ENCODE peak calls at places on chromosomes 7 and 10, in four cellular contexts. N is tibial nerve, T is aorta, O is neural progenitor cell. E is an unnamed sample. For H3K4me1, the result is how much of the 10 kb centered on the place peaks cover.

GRCh38 chr7:104931181-104931781 is 82.7 kb upstream of the KMT2E start:
- DNase-seq in O (peak), N (no peak), T (no peak), E (no peak)

GRCh38 chr7:5690931-5691461 is 90.5 kb downstream of the RNF216 start:
- DNase-seq in N (no peak), O (no peak), T (no peak), E (no peak)

GRCh38 chr10:71837085-71837827 is 13.8 kb downstream of the PSAP start:
- DNase-seq in O (peak), N (no peak), T (peak), E (no peak)

GRCh38 chr7:55191926-55192692 is 173.0 kb upstream of the LANCL2 start:
- DNase-seq in T (no peak), O (no peak), N (no peak), E (no peak)

GRCh38 chr7:77651544-77652162 is 44.6 kb upstream of the RSBN1L start:
- DNase-seq in T (no peak), O (peak), N (peak), E (no peak)

GRCh38 chr7:2856388-2857169 is 12.5 kb upstream of the GNA12 start:
- DNase-seq in T (no peak), O (no peak), N (no peak), E (no peak)

GRCh38 chr10:121610798-121611325 is 12.6 kb upstream of the FGFR2 start:
- DNase-seq in N (no peak), O (no peak), T (no peak), E (no peak)

GRCh38 chr10:89042547-89042946 is 51.9 kb downstream of the FAS start:
- DNase-seq in O (no peak), T (no peak), N (no peak), E (no peak)

GRCh38 chr10:128185627-128186026 is 59.4 kb upstream of the MKI67 start:
- DNase-seq in N (no peak), T (no peak), O (no peak), E (peak)

GRCh38 chr10:128189176-128189575 is 63.0 kb upstream of the MKI67 start:
- DNase-seq in T (no peak), N (no peak), O (no peak), E (peak)

GRCh38 chr10:128191847-128192246 is 65.6 kb upstream of the MKI67 start:
- DNase-seq in O (no peak), N (no peak), T (no peak), E (no peak)

GRCh38 chr10:128186959-128187787 is 61.0 kb upstream of the MKI67 start:
- DNase-seq in N (no peak), O (no peak), T (no peak), E (peak)

DNA sequence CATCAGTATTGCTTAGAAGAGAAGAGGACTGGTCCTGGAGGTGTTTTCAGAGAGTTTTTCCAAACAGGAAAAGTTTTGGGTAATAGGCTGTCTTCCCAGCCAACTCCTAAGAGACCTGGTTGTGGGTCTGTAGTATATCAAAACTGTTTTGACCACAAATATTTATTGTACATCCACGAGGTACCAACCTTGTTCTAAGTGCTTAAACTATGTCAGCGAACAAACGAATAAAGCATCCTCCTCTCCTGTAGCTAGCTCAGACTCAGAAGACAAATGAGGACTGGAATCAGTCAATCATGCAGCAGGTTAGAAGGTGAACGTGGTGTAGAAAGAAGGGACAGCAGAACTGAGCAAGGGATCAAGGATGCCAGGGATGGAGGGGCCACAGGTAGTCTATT is 61.6 kb upstream of the MKI67 start:
- DNase-seq in N (no peak), T (no peak), O (no peak), E (peak)
- H3K4me1 ChIP-seq in N (under half), T (under half), O (under half), E (under half)

DNA sequence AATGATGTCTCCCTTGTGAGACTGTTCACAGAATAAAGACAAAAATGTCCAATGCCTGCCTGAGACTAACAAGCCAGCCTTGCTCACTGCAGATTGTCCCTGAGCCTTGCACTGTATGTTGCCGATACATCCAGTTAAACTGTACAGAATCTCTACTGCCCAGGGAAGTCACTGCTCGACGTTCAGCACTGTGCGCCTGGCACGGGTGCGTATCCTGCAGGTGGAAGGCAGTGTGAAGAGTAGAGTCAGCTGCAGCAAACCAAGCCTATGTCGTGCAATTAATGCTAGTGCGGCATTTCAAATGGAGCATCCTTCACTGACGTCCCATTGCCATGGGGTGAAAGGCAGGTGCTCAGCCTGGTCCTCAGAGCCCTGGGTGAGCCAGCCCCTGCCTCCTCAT is 132.9 kb downstream of the TNS3 start:
- DNase-seq in O (no peak), N (no peak), T (no peak), E (no peak)
- H3K4me1 ChIP-seq in O (under half), N (under half), T (under half), E (half or more)

DNA sequence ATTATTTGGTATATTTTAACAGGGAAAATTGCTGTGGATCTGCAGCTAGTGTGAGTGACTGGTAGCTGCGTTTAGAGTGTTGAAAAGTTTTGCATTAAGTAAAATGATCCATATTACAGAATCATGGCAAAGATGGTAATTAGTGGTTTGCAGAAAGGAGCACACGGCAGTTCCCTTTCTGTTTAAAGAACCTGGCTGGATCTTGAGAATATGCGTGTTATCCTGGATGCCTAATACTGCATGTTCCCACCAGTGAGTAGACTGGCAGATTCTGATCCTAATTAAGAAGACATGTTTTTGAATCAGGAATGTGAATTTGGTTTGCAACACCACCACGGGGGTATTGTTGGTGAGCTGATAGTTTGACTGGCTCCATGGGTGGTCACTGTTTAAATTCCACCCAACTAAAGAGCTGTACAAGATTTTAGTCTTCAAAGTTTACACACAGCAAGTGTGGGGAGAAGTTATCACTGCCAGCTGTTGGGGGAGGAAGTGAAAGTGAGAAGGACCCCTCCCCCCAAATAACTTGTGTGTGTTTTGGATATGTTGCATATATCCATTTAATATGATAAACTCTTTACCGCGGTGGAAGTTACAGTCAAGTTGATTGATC is 5.6 kb downstream of the RBM20 start:
- DNase-seq in N (no peak), T (no peak), O (peak), E (peak)
- H3K4me1 ChIP-seq in N (under half), T (under half), O (under half), E (under half)

DNA sequence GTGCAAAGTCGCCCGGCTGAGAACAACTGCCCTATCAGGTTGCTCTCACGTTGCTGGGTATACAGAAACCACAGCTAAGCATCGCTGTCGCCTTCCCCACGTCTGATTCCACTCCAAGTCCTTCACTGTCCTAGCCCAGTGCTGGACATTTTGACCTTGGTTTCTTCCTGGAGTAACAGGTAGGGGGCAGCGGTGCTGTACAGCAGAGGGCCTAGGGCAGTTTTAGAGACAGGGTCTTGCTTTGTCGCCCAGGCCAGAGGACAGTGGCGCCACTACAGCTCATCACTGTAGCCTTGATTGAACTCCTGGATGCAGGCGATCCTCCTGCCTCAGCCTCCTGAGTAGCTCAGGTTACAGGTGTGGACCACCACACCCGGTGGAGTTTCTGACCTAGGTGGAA is 2.6 kb downstream of the CLDN15 start:
- DNase-seq in T (no peak), O (peak), N (no peak), E (no peak)
- H3K4me1 ChIP-seq in T (under half), O (under half), N (under half), E (half or more)

GRCh38 chr7:131330299-131330698 is 2.6 kb downstream of the MKLN1 start:
- DNase-seq in T (no peak), O (no peak), N (no peak), E (no peak)
- H3K4me1 ChIP-seq in T (under half), O (under half), N (under half), E (under half)

E was measured in esophagus muscularis mucosa.